ENCODE peak calls at places on chromosomes 4 and X, in four cellular contexts. T is AG09319; F is stimulated activated CD8-positive, alpha-beta memory T cell treated with anti-CD3 and anti-CD28 coated beads, Interleukin-15, amount 100 ng/mL, for 24 hours; H is RCC 7860. N is an unnamed sample.

GRCh38 chr4:7678318-7678852 is 243.7 kb upstream of the PSAPL1 start:
- DNase-seq in T (no peak), F (no peak), H (no peak), N (no peak)

GRCh38 chr4:170127758-170128157 is 38.0 kb upstream of the AADAT start:
- DNase-seq in T (no peak), F (no peak), H (no peak), N (no peak)

GRCh38 chr4:45992728-45993127 is 131.1 kb downstream of the GABRG1 start:
- DNase-seq in T (no peak), F (no peak), H (no peak), N (no peak)

GRCh38 chrX:154809939-154810665 is 4.8 kb upstream of the MPP1 start:
- DNase-seq in T (no peak), F (no peak), H (no peak), N (no peak)

GRCh38 chr4:152156448-152156847 is 379.4 kb downstream of the FBXW7 start:
- DNase-seq in T (no peak), F (no peak), H (no peak), N (no peak)

GRCh38 chr4:37244583-37245390 is at the start of gene NWD2:
- DNase-seq in T (no peak), F (no peak), H (no peak), N (no peak)

GRCh38 chr4:121819216-121819980 is 4.3 kb downstream of the CCNA2 start:
- DNase-seq in T (no peak), F (no peak), H (no peak), N (no peak)

GRCh38 chrX:108415891-108416290 is 22.3 kb downstream of the COL4A6 start:
- DNase-seq in T (no peak), F (no peak), H (no peak), N (no peak)

GRCh38 chr4:68447201-68447600 is at the start of gene TMPRSS11E:
- DNase-seq in T (no peak), F (no peak), H (no peak), N (no peak)

GRCh38 chrX:43693602-43694406 is 37.7 kb downstream of the MAOA start:
- DNase-seq in T (no peak), F (no peak), H (no peak), N (no peak)

GRCh38 chr4:56976283-56976877 is 1.0 kb downstream of the NOA1 start:
- DNase-seq in T (no peak), F (no peak), H (no peak), N (no peak)

GRCh38 chr4:89486042-89486441 is 178.4 kb upstream of the GPRIN3 start:
- DNase-seq in T (no peak), F (no peak), H (no peak), N (no peak)

GRCh38 chr4:123986268-123986798 is 589.7 kb downstream of the SPRY1 start:
- DNase-seq in T (peak), F (no peak), H (peak), N (no peak)

GRCh38 chr4:165721815-165722214 is 151.2 kb upstream of the TLL1 start:
- DNase-seq in T (no peak), F (no peak), H (no peak), N (no peak)

GRCh38 chr4:61994036-61994435 is 793.9 kb downstream of the ADGRL3 start:
- DNase-seq in T (no peak), F (no peak), H (no peak), N (no peak)

GRCh38 chr4:173835863-173836262 is 305.8 kb upstream of the HAND2 start:
- DNase-seq in T (no peak), F (no peak), H (no peak), N (no peak)